ENCODE peak calls at places on chromosomes 13 and 19, in nine cellular contexts. Z, Y, S, Q, U, R, B, G and L are unnamed samples.

GRCh38 chr13:40692946-40693345 is 26.5 kb upstream of the FOXO1 start:
- DNase-seq in Y (no peak), B (peak), Q (no peak), R (no peak), S (no peak), G (no peak), U (no peak), Z (peak), L (no peak)

GRCh38 chr19:17391371-17392151 is 2.4 kb downstream of the CCDC194 start:
- DNase-seq in U (no peak), Q (no peak), Y (no peak), B (no peak), G (no peak), S (no peak), R (no peak), Z (no peak), L (no peak)

GRCh38 chr19:19027228-19027627 is 6.1 kb downstream of the SUGP2 start:
- DNase-seq in B (no peak), Y (no peak), G (no peak), Q (no peak), R (no peak), Z (no peak), U (no peak), S (no peak), L (no peak)

GRCh38 chr13:74145249-74145970 is 11.2 kb upstream of the KLF12 start:
- DNase-seq in Q (no peak), R (no peak), Z (peak), U (no peak), S (no peak), Y (no peak), G (no peak), B (no peak), L (no peak)

GRCh38 chr13:60754691-60755090 is 357.7 kb downstream of the TDRD3 start:
- DNase-seq in Y (no peak), S (no peak), G (no peak), Z (no peak), R (no peak), Q (no peak), B (no peak), U (no peak), L (no peak)

GRCh38 chr19:34994643-34995471 is 5.3 kb upstream of the GRAMD1A start:
- DNase-seq in R (no peak), G (no peak), Q (peak), Z (no peak), S (peak), B (no peak), U (no peak), Y (no peak), L (no peak)

GRCh38 chr13:38348890-38349289 is 761 bp upstream of the UFM1 start:
- DNase-seq in R (peak), Y (peak), Q (no peak), Z (peak), G (no peak), B (peak), S (no peak), U (peak), L (no peak)

GRCh38 chr13:113178070-113178895 is 19.8 kb downstream of the PROZ start:
- DNase-seq in Y (no peak), Q (no peak), Z (peak), G (peak), S (no peak), U (no peak), R (no peak), B (peak), L (no peak)

GRCh38 chr13:85603735-85604134 is 195.5 kb downstream of the SLITRK6 start:
- DNase-seq in Y (no peak), S (no peak), R (no peak), Z (no peak), Q (no peak), G (no peak), U (no peak), B (no peak), L (no peak)

GRCh38 chr13:64090311-64090710 is 2674.7 kb upstream of the PCDH20 start:
- DNase-seq in S (no peak), Z (no peak), R (no peak), U (no peak), Y (no peak), Q (no peak), G (no peak), B (no peak), L (no peak)

GRCh38 chr19:15280915-15281683 is 48.9 kb upstream of the EPHX3 start:
- DNase-seq in R (no peak), U (no peak), Y (no peak), G (no peak), S (peak), Z (peak), Q (peak), B (peak), L (peak)

GRCh38 chr19:44746946-44747738 is 1.4 kb upstream of the BCL3 start:
- DNase-seq in R (peak), Z (peak), Y (peak), Q (peak), B (peak), G (peak), S (peak), U (peak), L (peak)

GRCh38 chr19:16608290-16608704 is 19.7 kb downstream of the MED26 start:
- DNase-seq in Z (peak), U (no peak), S (peak), Q (no peak), B (peak), Y (no peak), G (peak), R (no peak), L (peak)

GRCh38 chr13:65499251-65499650 is 1730.9 kb downstream of the PCDH9 start:
- DNase-seq in R (no peak), G (peak), B (no peak), Z (no peak), Q (no peak), U (no peak), Y (no peak), S (no peak), L (no peak)

GRCh38 chr13:73077867-73078266 is 19.1 kb downstream of the KLF5 start:
- DNase-seq in Q (no peak), S (no peak), G (no peak), Z (no peak), R (no peak), U (no peak), B (no peak), Y (no peak), L (no peak)

GRCh38 chr13:46134961-46135522 is 30.2 kb upstream of the CPB2 start:
- DNase-seq in Y (no peak), B (peak), Z (no peak), Q (no peak), R (no peak), S (peak), U (no peak), G (no peak), L (no peak)

GRCh38 chr19:29308977-29309520 is 96.1 kb upstream of the UQCRFS1 start:
- DNase-seq in Q (no peak), R (no peak), G (no peak), U (no peak), S (no peak), B (no peak), Z (no peak), Y (no peak), L (no peak)

GRCh38 chr19:18397242-18398202 is at the start of gene LRRC25:
- DNase-seq in Z (no peak), R (no peak), Y (peak), Q (no peak), B (no peak), G (no peak), S (no peak), U (no peak), L (no peak)

GRCh38 chr13:29569253-29570057 is 26.0 kb downstream of the SLC7A1 start:
- DNase-seq in Z (no peak), G (no peak), B (no peak), S (peak), Y (no peak), R (no peak), U (no peak), Q (no peak), L (no peak)

GRCh38 chr13:33426131-33426530 is 140.6 kb upstream of the STARD13 start:
- DNase-seq in Q (no peak), Y (no peak), R (no peak), Z (no peak), U (no peak), G (no peak), B (no peak), S (no peak), L (no peak)

GRCh38 chr13:112784811-112785418 is 95.1 kb downstream of the ATP11A start:
- DNase-seq in S (no peak), R (no peak), Y (no peak), B (no peak), G (no peak), Z (no peak), Q (no peak), U (no peak), L (peak)

GRCh38 chr13:112885242-112885781 is 83.7 kb upstream of the MCF2L start:
- DNase-seq in G (no peak), Z (no peak), U (no peak), B (no peak), Q (no peak), S (no peak), Y (no peak), R (no peak), L (no peak)

GRCh38 chr13:24664726-24665409 is 15.3 kb upstream of the ATP12A start:
- DNase-seq in B (no peak), U (no peak), R (no peak), Q (no peak), Y (no peak), Z (peak), S (no peak), G (no peak), L (no peak)

GRCh38 chr19:42316223-42317211 is 3.4 kb downstream of the TMEM145 start:
- DNase-seq in Z (no peak), R (no peak), S (no peak), Y (peak), U (no peak), B (peak), Q (no peak), G (no peak), L (no peak)

GRCh38 chr19:53961523-53962345 is 1.0 kb upstream of the CACNG8 start:
- DNase-seq in B (peak), Z (no peak), Y (no peak), S (no peak), Q (no peak), G (no peak), R (no peak), U (no peak), L (no peak)

GRCh38 chr19:42284066-42284501 is 15.0 kb downstream of the CIC start:
- DNase-seq in Z (no peak), Y (peak), R (peak), U (peak), Q (peak), S (peak), G (no peak), B (peak), L (peak)

GRCh38 chr13:59494151-59494550 is 669.6 kb downstream of the DIAPH3 start:
- DNase-seq in G (no peak), Q (no peak), Y (no peak), U (no peak), S (no peak), Z (no peak), R (no peak), B (no peak), L (no peak)

GRCh38 chr13:44206429-44206828 is 167.2 kb upstream of the SERP2 start:
- DNase-seq in B (no peak), U (no peak), Z (no peak), G (no peak), R (no peak), Q (no peak), S (no peak), Y (no peak), L (no peak)

GRCh38 chr13:45208132-45208531 is 7.3 kb upstream of the KCTD4 start:
- DNase-seq in B (no peak), S (no peak), G (no peak), Q (no peak), R (no peak), U (no peak), Z (no peak), Y (no peak), L (no peak)

GRCh38 chr13:45328661-45329105 is 12.3 kb downstream of the TPT1 start:
- DNase-seq in U (no peak), Y (no peak), S (no peak), Z (peak), G (peak), Q (no peak), R (no peak), B (peak), L (no peak)

GRCh38 chr19:39423258-39424086 is 11.0 kb downstream of the PLEKHG2 start:
- DNase-seq in G (no peak), U (no peak), Z (no peak), B (no peak), S (no peak), Q (peak), Y (no peak), R (no peak), L (no peak)

GRCh38 chr13:112113355-112113754 is 46.4 kb downstream of the SOX1 start:
- DNase-seq in S (no peak), Q (no peak), R (no peak), Y (no peak), U (no peak), B (no peak), Z (no peak), G (no peak), L (no peak)

GRCh38 chr19:55495646-55496349 is 7.6 kb downstream of the SSC5D start:
- DNase-seq in R (no peak), Z (no peak), Y (no peak), U (no peak), G (no peak), Q (no peak), S (no peak), B (peak), L (no peak)

GRCh38 chr19:49468746-49469447 is 5.1 kb upstream of the FLT3LG start:
- DNase-seq in Z (no peak), Q (peak), R (peak), G (no peak), U (no peak), B (no peak), Y (peak), S (peak), L (peak)

GRCh38 chr13:33610471-33611015 is 207.4 kb upstream of the RFC3 start:
- DNase-seq in B (no peak), S (peak), U (peak), Q (peak), G (no peak), Z (no peak), R (peak), Y (no peak), L (no peak)

GRCh38 chr19:4191044-4191443 is 8.6 kb downstream of the ANKRD24 start:
- DNase-seq in Z (no peak), Q (no peak), G (no peak), U (no peak), S (no peak), R (no peak), B (no peak), Y (no peak), L (no peak)

GRCh38 chr19:45113628-45114027 is 20.6 kb downstream of the PPP1R37 start:
- DNase-seq in Y (no peak), R (no peak), Q (no peak), G (no peak), Z (no peak), B (no peak), U (no peak), S (peak), L (no peak)